ENCODE peak calls at places on chromosome 9, in six cellular contexts. One of them, this sample, is unnamed.

GRCh38 chr9:98455957-98456621 is 200.6 kb upstream of the TBC1D2 start:
- DNase-seq in foreskin fibroblast: peak
- DNase-seq in cardiac fibroblast: peak
- DNase-seq in CD8-positive, alpha-beta T cell: no peak
- DNase-seq in HCT116: no peak
- DNase-seq in colonic mucosa: no peak
- DNase-seq in this sample: peak

GRCh38 chr9:127808347-127809001 is 5.8 kb downstream of the FPGS start:
- DNase-seq in foreskin fibroblast: no peak
- DNase-seq in colonic mucosa: no peak
- DNase-seq in CD8-positive, alpha-beta T cell: no peak
- DNase-seq in cardiac fibroblast: no peak
- DNase-seq in HCT116: no peak
- DNase-seq in this sample: no peak

GRCh38 chr9:105297442-105298097 is 53.1 kb downstream of the SLC44A1 start:
- DNase-seq in HCT116: no peak
- DNase-seq in cardiac fibroblast: no peak
- DNase-seq in foreskin fibroblast: no peak
- DNase-seq in CD8-positive, alpha-beta T cell: no peak
- DNase-seq in colonic mucosa: no peak
- DNase-seq in this sample: no peak

GRCh38 chr9:123513554-123513953 is 157.6 kb downstream of the CRB2 start:
- DNase-seq in CD8-positive, alpha-beta T cell: no peak
- DNase-seq in HCT116: no peak
- DNase-seq in cardiac fibroblast: no peak
- DNase-seq in colonic mucosa: no peak
- DNase-seq in foreskin fibroblast: no peak
- DNase-seq in this sample: no peak

GRCh38 chr9:113746486-113746885 is 129.6 kb upstream of the ZNF618 start:
- DNase-seq in CD8-positive, alpha-beta T cell: no peak
- DNase-seq in colonic mucosa: no peak
- DNase-seq in foreskin fibroblast: no peak
- DNase-seq in HCT116: no peak
- DNase-seq in cardiac fibroblast: no peak
- DNase-seq in this sample: no peak

GRCh38 chr9:136273244-136273865 is 27.7 kb upstream of the QSOX2 start:
- DNase-seq in cardiac fibroblast: no peak
- DNase-seq in foreskin fibroblast: peak
- DNase-seq in CD8-positive, alpha-beta T cell: no peak
- DNase-seq in HCT116: no peak
- DNase-seq in colonic mucosa: no peak
- DNase-seq in this sample: no peak

GRCh38 chr9:136325354-136325753 is 2.0 kb upstream of the GPSM1 start:
- DNase-seq in colonic mucosa: no peak
- DNase-seq in cardiac fibroblast: no peak
- DNase-seq in CD8-positive, alpha-beta T cell: no peak
- DNase-seq in HCT116: no peak
- DNase-seq in foreskin fibroblast: no peak
- DNase-seq in this sample: no peak

GRCh38 chr9:133892193-133892920 is 99.8 kb downstream of the VAV2 start:
- DNase-seq in cardiac fibroblast: no peak
- DNase-seq in colonic mucosa: peak
- DNase-seq in HCT116: no peak
- DNase-seq in foreskin fibroblast: no peak
- DNase-seq in CD8-positive, alpha-beta T cell: no peak
- DNase-seq in this sample: no peak

GRCh38 chr9:126690431-126691051 is 76.8 kb downstream of the LMX1B start:
- DNase-seq in CD8-positive, alpha-beta T cell: peak
- DNase-seq in foreskin fibroblast: no peak
- DNase-seq in colonic mucosa: peak
- DNase-seq in HCT116: peak
- DNase-seq in cardiac fibroblast: no peak
- DNase-seq in this sample: no peak

GRCh38 chr9:98805506-98806272 is 1.8 kb upstream of the GALNT12 start:
- DNase-seq in CD8-positive, alpha-beta T cell: no peak
- DNase-seq in foreskin fibroblast: no peak
- DNase-seq in cardiac fibroblast: peak
- DNase-seq in HCT116: no peak
- DNase-seq in colonic mucosa: no peak
- DNase-seq in this sample: no peak

GRCh38 chr9:116484483-116484776 is 202.7 kb upstream of the TRIM32 start:
- DNase-seq in cardiac fibroblast: no peak
- DNase-seq in foreskin fibroblast: no peak
- DNase-seq in HCT116: no peak
- DNase-seq in CD8-positive, alpha-beta T cell: no peak
- DNase-seq in colonic mucosa: no peak
- DNase-seq in this sample: no peak

GRCh38 chr9:70411930-70412677 is 2.4 kb downstream of the KLF9 start:
- DNase-seq in cardiac fibroblast: peak
- DNase-seq in colonic mucosa: peak
- DNase-seq in foreskin fibroblast: peak
- DNase-seq in CD8-positive, alpha-beta T cell: peak
- DNase-seq in HCT116: peak
- DNase-seq in this sample: peak

DNA sequence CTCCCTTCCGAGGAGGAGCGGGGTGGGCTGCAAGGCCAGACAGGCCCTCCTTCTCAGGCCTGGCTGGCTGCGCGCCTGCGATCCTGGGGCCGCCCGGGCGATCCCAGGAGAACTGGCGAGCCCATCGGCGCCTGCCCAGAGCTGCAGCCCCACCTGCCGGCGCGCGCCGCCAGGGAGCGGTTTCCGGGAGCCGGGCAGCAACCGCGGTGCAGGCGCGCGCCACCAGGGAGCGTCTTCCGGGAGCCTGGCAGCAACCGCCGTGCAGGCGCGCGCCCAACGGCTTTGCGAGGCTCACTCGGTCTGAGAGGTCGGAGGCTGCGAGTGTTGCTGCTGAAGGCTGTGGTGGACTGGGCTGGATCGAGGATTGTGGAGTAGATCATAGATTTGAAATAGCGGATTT is 668.7 kb downstream of the SPATA31A6 start:
- DNase-seq in foreskin fibroblast: peak
- DNase-seq in HCT116: no peak
- DNase-seq in colonic mucosa: peak
- DNase-seq in CD8-positive, alpha-beta T cell: no peak
- DNase-seq in cardiac fibroblast: peak
- DNase-seq in this sample: peak
- TF ChIP-seq CTCF in foreskin fibroblast: no peak
- TF ChIP-seq CTCF in HCT116: no peak
- TF ChIP-seq CTCF in colonic mucosa: peak
- TF ChIP-seq CTCF in CD8-positive, alpha-beta T cell: no peak
- TF ChIP-seq CTCF in cardiac fibroblast: peak
- TF ChIP-seq CTCF in this sample: peak

DNA sequence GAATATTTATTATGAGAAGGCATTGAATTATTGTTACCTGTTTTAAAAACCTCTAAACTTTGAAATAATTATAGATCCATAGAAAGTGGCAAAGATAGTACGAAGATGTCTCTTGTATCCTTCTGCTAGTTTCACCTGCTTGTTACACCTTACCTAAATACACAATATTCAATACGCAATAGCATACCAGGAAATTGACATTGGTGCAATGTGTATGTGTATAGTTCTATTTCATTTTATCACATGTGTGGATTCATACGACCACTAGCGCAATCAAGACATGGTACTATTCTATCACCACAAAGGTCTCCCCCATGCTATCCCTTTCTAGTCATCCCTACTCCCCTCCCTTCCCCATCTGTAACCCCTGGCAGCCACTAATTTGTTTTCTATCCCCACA is 8.5 kb upstream of the OR2S2 start:
- DNase-seq in colonic mucosa: no peak
- DNase-seq in HCT116: no peak
- DNase-seq in foreskin fibroblast: no peak
- DNase-seq in CD8-positive, alpha-beta T cell: no peak
- DNase-seq in cardiac fibroblast: no peak
- DNase-seq in this sample: no peak
- H3K4me3 ChIP-seq in colonic mucosa: no peak
- H3K4me3 ChIP-seq in HCT116: no peak
- H3K4me3 ChIP-seq in foreskin fibroblast: no peak
- H3K4me3 ChIP-seq in CD8-positive, alpha-beta T cell: no peak
- H3K4me3 ChIP-seq in cardiac fibroblast: no peak
- H3K4me3 ChIP-seq in this sample: no peak

GRCh38 chr9:2119490-2120046 is 104.4 kb downstream of the SMARCA2 start:
- DNase-seq in HCT116: no peak
- DNase-seq in CD8-positive, alpha-beta T cell: no peak
- DNase-seq in colonic mucosa: no peak
- DNase-seq in foreskin fibroblast: no peak
- DNase-seq in cardiac fibroblast: no peak
- DNase-seq in this sample: no peak

GRCh38 chr9:2117527-2117926 is 102.4 kb downstream of the SMARCA2 start:
- DNase-seq in HCT116: no peak
- DNase-seq in CD8-positive, alpha-beta T cell: no peak
- DNase-seq in cardiac fibroblast: no peak
- DNase-seq in colonic mucosa: no peak
- DNase-seq in foreskin fibroblast: no peak
- DNase-seq in this sample: no peak

GRCh38 chr9:2120926-2121689 is 106.0 kb downstream of the SMARCA2 start:
- DNase-seq in CD8-positive, alpha-beta T cell: no peak
- DNase-seq in foreskin fibroblast: peak
- DNase-seq in colonic mucosa: no peak
- DNase-seq in cardiac fibroblast: peak
- DNase-seq in HCT116: peak
- DNase-seq in this sample: peak

DNA sequence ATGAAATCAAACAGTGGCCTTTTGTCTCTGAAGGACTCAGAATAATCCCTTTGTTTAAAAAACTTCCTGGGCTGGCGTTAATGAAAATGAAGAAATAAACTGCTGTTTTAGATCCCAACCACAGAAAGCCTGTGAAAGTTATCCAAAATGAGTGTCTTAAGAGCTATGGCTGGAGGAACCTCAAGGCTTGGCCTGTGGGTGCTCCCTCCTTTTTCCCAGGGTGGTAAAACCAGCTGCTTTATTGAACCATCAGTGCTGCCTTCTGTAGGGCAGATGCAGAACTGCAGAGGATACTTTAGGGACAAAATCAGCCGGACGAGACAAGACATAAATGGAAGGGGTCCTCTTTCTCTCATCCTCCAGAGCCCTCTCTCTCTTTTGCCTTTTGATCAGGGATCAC is 100.9 kb downstream of the SMARCA2 start:
- DNase-seq in cardiac fibroblast: no peak
- DNase-seq in HCT116: peak
- DNase-seq in CD8-positive, alpha-beta T cell: no peak
- DNase-seq in foreskin fibroblast: no peak
- DNase-seq in colonic mucosa: no peak
- DNase-seq in this sample: no peak
- TF ChIP-seq CTCF in cardiac fibroblast: peak
- TF ChIP-seq CTCF in HCT116: no peak
- TF ChIP-seq CTCF in CD8-positive, alpha-beta T cell: peak
- TF ChIP-seq CTCF in foreskin fibroblast: peak
- TF ChIP-seq CTCF in colonic mucosa: no peak
- TF ChIP-seq CTCF in this sample: peak

DNA sequence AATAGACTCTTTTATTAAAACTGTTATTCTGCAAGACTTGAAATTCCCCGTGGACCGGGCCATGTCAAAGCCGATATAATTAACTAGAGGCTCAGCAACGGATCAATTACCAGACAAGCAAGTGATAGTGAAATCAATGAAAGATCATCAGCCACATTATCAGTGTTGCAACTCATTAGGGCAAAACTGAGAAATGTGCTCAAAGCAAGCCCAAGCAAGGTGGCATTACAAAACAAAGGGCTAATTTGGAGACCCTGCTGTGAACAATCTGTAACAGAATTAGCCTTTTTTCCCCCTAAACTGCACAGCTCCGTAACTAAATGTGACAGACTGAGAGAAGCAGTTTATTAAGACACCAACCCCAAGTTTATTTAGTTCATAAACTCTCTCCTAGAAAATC is 140.3 kb downstream of the BNC2 start:
- DNase-seq in colonic mucosa: no peak
- DNase-seq in cardiac fibroblast: no peak
- DNase-seq in HCT116: no peak
- DNase-seq in foreskin fibroblast: no peak
- DNase-seq in CD8-positive, alpha-beta T cell: no peak
- DNase-seq in this sample: no peak
- H3K4me3 ChIP-seq in colonic mucosa: no peak
- H3K4me3 ChIP-seq in cardiac fibroblast: no peak
- H3K4me3 ChIP-seq in HCT116: no peak
- H3K4me3 ChIP-seq in foreskin fibroblast: no peak
- H3K4me3 ChIP-seq in CD8-positive, alpha-beta T cell: no peak
- H3K4me3 ChIP-seq in this sample: no peak